ENCODE peak calls at places on chromosomes 3 and 15, in four cellular contexts. O, X, T and A are unnamed samples.

GRCh38 chr15:48914717-48915116 is 36.8 kb downstream of the EID1 start:
- DNase-seq in T (no peak), O (no peak), X (no peak), A (no peak)

GRCh38 chr3:110027446-110027845 is 690.1 kb upstream of the DPPA4 start:
- DNase-seq in X (peak), T (no peak), O (no peak), A (no peak)

GRCh38 chr3:127690823-127691452 is 18.2 kb downstream of the ABTB1 start:
- DNase-seq in O (no peak), X (peak), T (peak), A (peak)

GRCh38 chr3:139389552-139390368 is at the start of gene COPB2:
- DNase-seq in O (peak), T (peak), X (peak), A (peak)

GRCh38 chr3:40764722-40765121 is 240.0 kb downstream of the ZNF621 start:
- DNase-seq in T (no peak), X (no peak), O (no peak), A (no peak)

GRCh38 chr3:38139652-38140051 is 1.2 kb downstream of the MYD88 start:
- DNase-seq in X (no peak), T (no peak), O (no peak), A (peak)

GRCh38 chr3:119783883-119784282 is 2.0 kb downstream of the NR1I2 start:
- DNase-seq in T (no peak), O (no peak), X (no peak), A (no peak)

GRCh38 chr3:109532257-109533216 is 195.2 kb upstream of the DPPA4 start:
- DNase-seq in T (no peak), X (peak), O (no peak), A (no peak)

GRCh38 chr3:114452176-114452744 is 158.4 kb downstream of the TIGIT start:
- DNase-seq in O (no peak), T (no peak), X (no peak), A (no peak)

GRCh38 chr15:31560643-31561042 is 234.0 kb downstream of the KLF13 start:
- DNase-seq in O (no peak), X (no peak), T (no peak), A (no peak)

GRCh38 chr3:197404030-197404429 is 105.6 kb upstream of the DLG1 start:
- DNase-seq in O (no peak), T (no peak), X (no peak), A (no peak)

DNA sequence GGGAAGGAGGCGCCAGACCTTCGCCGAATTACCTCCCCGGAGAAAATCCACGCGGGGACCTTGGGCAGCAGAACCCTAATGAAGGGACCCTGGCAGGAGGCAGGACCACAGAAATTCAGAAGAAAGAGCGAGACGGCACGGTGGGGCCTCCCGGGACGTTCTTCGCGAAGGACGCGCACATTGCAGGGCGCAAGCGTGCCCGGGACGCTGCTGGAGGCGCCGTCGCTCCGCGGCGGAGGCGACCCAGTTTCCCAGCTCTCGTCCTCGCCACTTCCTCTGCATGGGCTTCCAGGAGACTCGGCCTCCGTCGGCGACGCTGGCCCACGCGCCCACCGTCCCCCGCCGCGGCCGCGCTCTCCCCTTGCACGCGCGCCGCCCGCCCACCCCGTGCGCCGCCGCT is 31.9 kb upstream of the SMAD3 start:
- DNase-seq in O (no peak), X (no peak), T (peak), A (no peak)
- TF ChIP-seq CTCF in O (no peak), X (no peak), T (no peak), A (no peak)

GRCh38 chr15:57085267-57085666 is 166.8 kb downstream of the TCF12 start:
- DNase-seq in O (no peak), X (no peak), T (no peak), A (no peak)

GRCh38 chr15:57084178-57084577 is 165.7 kb downstream of the TCF12 start:
- DNase-seq in X (no peak), O (no peak), T (no peak), A (no peak)

GRCh38 chr15:57079446-57079845 is 161.0 kb downstream of the TCF12 start:
- DNase-seq in O (no peak), T (no peak), X (no peak), A (no peak)

GRCh38 chr15:57079907-57080750 is 161.7 kb downstream of the TCF12 start:
- DNase-seq in X (no peak), O (no peak), T (no peak), A (no peak)
- TF ChIP-seq CTCF in X (peak), O (no peak), T (no peak), A (no peak)

GRCh38 chr3:180600473-180600872 is 1.5 kb upstream of the TTC14 start:
- DNase-seq in O (no peak), X (no peak), T (no peak), A (no peak)

GRCh38 chr3:180595536-180595935 is 6.4 kb upstream of the TTC14 start:
- DNase-seq in X (no peak), T (no peak), O (no peak), A (no peak)

GRCh38 chr3:180590396-180590795 is 11.6 kb upstream of the TTC14 start:
- DNase-seq in X (no peak), T (no peak), O (no peak), A (no peak)

DNA sequence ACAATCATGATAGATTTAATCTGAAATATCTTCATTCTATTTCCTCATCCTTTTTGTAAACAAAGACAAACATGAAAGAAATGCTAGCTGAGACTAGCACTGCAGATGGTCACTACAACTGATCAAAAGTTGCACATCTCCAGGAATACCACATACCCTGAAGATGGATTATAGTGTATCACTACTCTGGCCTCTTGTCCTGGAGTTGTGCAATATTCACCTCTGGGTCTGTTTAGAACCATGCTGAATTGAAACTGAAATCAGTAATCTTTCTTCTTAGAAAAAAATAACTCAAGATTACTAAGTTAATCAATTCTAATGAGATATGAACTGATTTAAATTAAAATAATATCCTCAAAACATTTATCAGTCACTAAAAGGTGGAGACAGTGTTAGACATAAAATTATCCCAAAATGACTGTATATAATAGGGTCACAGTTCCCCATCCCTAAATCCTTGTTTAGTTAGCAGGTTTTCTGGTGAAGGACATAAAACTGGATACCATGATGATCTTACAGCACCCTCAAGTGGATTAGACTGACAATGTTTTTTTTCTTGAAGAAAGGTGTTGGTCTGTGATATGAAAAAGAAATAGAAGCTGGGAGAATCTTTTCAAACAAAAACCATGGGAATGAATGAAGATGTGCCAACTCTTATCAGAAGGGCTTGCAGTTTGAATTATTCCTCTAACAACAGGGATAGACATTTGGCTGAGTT is 7.2 kb upstream of the TTC14 start:
- DNase-seq in T (no peak), X (peak), O (no peak), A (no peak)
- TF ChIP-seq CTCF in T (peak), X (peak), O (peak), A (no peak)

DNA sequence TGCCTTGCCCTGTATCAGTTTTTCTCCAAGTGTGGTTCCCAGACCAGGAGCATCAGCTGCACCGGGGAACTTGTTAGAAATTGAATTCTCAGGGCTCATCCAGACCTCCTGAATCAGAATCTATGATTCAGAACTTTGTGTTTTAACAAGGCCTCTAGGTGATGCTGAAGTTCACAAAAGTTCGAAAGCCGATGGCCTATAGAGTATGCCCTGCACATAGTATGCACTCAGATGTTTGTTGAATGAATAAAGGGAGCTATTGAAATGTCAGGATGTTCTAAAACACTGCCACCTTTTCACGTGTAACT is 666 bp upstream of the LARP6 start:
- DNase-seq in X (peak), O (no peak), T (no peak), A (no peak)
- TF ChIP-seq CTCF in X (peak), O (no peak), T (no peak), A (no peak)

DNA sequence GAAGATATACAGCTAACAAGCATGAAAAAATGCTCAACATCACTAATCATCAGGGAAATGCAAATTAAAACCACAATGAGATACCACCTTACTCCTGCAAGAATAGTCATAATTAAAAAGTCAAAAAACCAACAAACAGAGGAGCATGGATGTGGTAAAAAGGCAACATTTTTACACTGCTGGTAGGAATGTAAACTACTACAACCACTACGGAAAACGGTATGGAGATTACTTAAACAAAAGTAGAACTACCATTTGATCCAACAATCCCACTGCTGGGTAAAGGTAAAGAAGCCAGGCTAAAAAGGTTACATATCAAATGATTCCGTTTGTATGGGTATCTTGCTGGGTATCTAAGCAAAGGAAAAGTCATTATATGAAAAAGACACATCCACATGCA is 53.8 kb downstream of the STAG1 start:
- DNase-seq in O (no peak), X (no peak), T (no peak), A (no peak)
- TF ChIP-seq CTCF in O (no peak), X (no peak), T (no peak), A (no peak)

DNA sequence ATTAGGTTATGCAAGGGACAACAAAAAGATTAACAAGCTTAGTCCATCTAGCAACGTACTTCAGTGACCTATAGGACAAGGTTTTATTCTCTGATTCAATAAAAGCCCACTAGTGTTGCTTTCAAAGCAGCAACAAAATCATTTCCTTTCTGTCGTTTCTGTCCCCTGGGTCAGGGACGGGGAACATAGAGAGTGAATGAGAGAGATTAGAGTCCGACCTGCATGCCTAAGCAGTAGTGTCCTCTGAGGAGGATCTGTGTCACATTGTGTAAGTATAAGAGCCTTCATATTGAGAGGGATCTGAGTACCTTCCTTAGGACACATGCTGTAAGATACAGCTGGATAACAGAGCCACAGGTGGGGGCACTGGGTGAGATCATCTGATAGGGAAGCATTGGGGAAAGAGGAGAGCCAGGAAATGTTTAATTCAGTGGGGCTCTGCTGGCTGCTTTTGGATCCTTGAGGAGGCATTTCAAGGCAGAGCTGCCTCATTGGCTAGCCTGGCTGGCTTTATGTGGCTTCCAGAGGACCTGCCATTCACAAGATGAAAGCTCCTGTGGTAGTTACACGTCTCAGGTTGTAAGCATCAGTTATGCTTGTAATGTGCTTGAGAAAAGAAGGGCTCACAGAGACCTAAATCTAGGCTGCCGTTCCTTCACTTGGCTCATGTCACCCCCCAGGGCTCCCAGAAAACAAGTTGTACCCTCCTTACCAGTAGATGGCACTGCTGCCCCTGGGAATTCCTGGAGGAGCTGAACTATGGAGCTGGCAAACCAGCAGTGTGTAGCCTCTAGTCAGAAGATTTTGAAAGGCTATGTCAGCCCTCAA is 2.7 kb downstream of the TMEM108 start:
- DNase-seq in X (peak), T (peak), O (peak), A (peak)
- TF ChIP-seq CTCF in X (peak), T (peak), O (peak), A (peak)